ENCODE peak calls at places on chromosomes 13 and 19, in eight cellular contexts. One of them, this sample, is unnamed.

GRCh38 chr13:106151056-106151699 is 384.3 kb downstream of the EFNB2 start:
- DNase-seq in nucleus accumbens: no peak
- DNase-seq in T-cell: no peak
- DNase-seq in esophagus squamous epithelium: no peak
- DNase-seq in Calu3: peak
- DNase-seq in HepG2: no peak
- DNase-seq in A549: peak
- DNase-seq in HCEC 1CT: peak
- DNase-seq in this sample: no peak

GRCh38 chr13:38202730-38203129 is 146.9 kb upstream of the UFM1 start:
- DNase-seq in esophagus squamous epithelium: no peak
- DNase-seq in HepG2: no peak
- DNase-seq in Calu3: no peak
- DNase-seq in A549: no peak
- DNase-seq in HCEC 1CT: peak
- DNase-seq in T-cell: no peak
- DNase-seq in nucleus accumbens: no peak
- DNase-seq in this sample: no peak

GRCh38 chr19:53982611-53983010 is 8.8 kb upstream of the CACNG6 start:
- DNase-seq in HepG2: no peak
- DNase-seq in HCEC 1CT: no peak
- DNase-seq in T-cell: no peak
- DNase-seq in esophagus squamous epithelium: no peak
- DNase-seq in A549: peak
- DNase-seq in Calu3: peak
- DNase-seq in nucleus accumbens: no peak
- DNase-seq in this sample: peak

GRCh38 chr19:19459099-19459498 is 53.6 kb downstream of the GATAD2A start:
- DNase-seq in esophagus squamous epithelium: no peak
- DNase-seq in HepG2: no peak
- DNase-seq in A549: no peak
- DNase-seq in Calu3: no peak
- DNase-seq in nucleus accumbens: no peak
- DNase-seq in HCEC 1CT: peak
- DNase-seq in T-cell: no peak
- DNase-seq in this sample: no peak

GRCh38 chr13:86581711-86582110 is 782.5 kb upstream of the SLITRK6 start:
- DNase-seq in A549: no peak
- DNase-seq in nucleus accumbens: no peak
- DNase-seq in Calu3: no peak
- DNase-seq in T-cell: no peak
- DNase-seq in HCEC 1CT: peak
- DNase-seq in HepG2: no peak
- DNase-seq in esophagus squamous epithelium: no peak
- DNase-seq in this sample: no peak

GRCh38 chr13:75813323-75813722 is 177.2 kb downstream of the LMO7 start:
- DNase-seq in nucleus accumbens: no peak
- DNase-seq in HepG2: no peak
- DNase-seq in HCEC 1CT: no peak
- DNase-seq in Calu3: no peak
- DNase-seq in esophagus squamous epithelium: no peak
- DNase-seq in T-cell: no peak
- DNase-seq in A549: no peak
- DNase-seq in this sample: no peak

GRCh38 chr13:78015782-78016181 is 97.2 kb upstream of the EDNRB start:
- DNase-seq in nucleus accumbens: no peak
- DNase-seq in HepG2: no peak
- DNase-seq in HCEC 1CT: no peak
- DNase-seq in Calu3: no peak
- DNase-seq in A549: no peak
- DNase-seq in esophagus squamous epithelium: no peak
- DNase-seq in T-cell: no peak
- DNase-seq in this sample: no peak

GRCh38 chr19:46847528-46847927 is 3.1 kb downstream of the AP2S1 start:
- DNase-seq in A549: no peak
- DNase-seq in esophagus squamous epithelium: no peak
- DNase-seq in T-cell: no peak
- DNase-seq in HCEC 1CT: no peak
- DNase-seq in Calu3: no peak
- DNase-seq in nucleus accumbens: no peak
- DNase-seq in HepG2: no peak
- DNase-seq in this sample: no peak

GRCh38 chr19:869245-870177 is 10.0 kb downstream of the CFD start:
- DNase-seq in HepG2: no peak
- DNase-seq in Calu3: peak
- DNase-seq in HCEC 1CT: peak
- DNase-seq in A549: peak
- DNase-seq in T-cell: no peak
- DNase-seq in nucleus accumbens: no peak
- DNase-seq in esophagus squamous epithelium: no peak
- DNase-seq in this sample: peak

GRCh38 chr19:18946918-18947317 is 5.9 kb upstream of the HOMER3 start:
- DNase-seq in A549: no peak
- DNase-seq in HCEC 1CT: no peak
- DNase-seq in T-cell: no peak
- DNase-seq in esophagus squamous epithelium: no peak
- DNase-seq in nucleus accumbens: no peak
- DNase-seq in HepG2: no peak
- DNase-seq in Calu3: no peak
- DNase-seq in this sample: no peak

GRCh38 chr19:40365613-40366401 is 17.3 kb downstream of the PLD3 start:
- DNase-seq in Calu3: no peak
- DNase-seq in HCEC 1CT: peak
- DNase-seq in A549: peak
- DNase-seq in T-cell: peak
- DNase-seq in nucleus accumbens: no peak
- DNase-seq in HepG2: no peak
- DNase-seq in esophagus squamous epithelium: no peak
- DNase-seq in this sample: peak

GRCh38 chr19:3788991-3789778 is 3.0 kb upstream of the MATK start:
- DNase-seq in esophagus squamous epithelium: no peak
- DNase-seq in Calu3: no peak
- DNase-seq in nucleus accumbens: no peak
- DNase-seq in A549: no peak
- DNase-seq in HepG2: no peak
- DNase-seq in T-cell: no peak
- DNase-seq in HCEC 1CT: no peak
- DNase-seq in this sample: peak

GRCh38 chr19:51739466-51740213 is 12.0 kb downstream of the FPR1 start:
- DNase-seq in HepG2: no peak
- DNase-seq in T-cell: no peak
- DNase-seq in esophagus squamous epithelium: no peak
- DNase-seq in nucleus accumbens: no peak
- DNase-seq in Calu3: no peak
- DNase-seq in A549: no peak
- DNase-seq in HCEC 1CT: no peak
- DNase-seq in this sample: no peak

GRCh38 chr19:38711726-38712153 is 32.5 kb downstream of the CAPN12 start:
- DNase-seq in HCEC 1CT: peak
- DNase-seq in Calu3: no peak
- DNase-seq in T-cell: no peak
- DNase-seq in A549: no peak
- DNase-seq in HepG2: no peak
- DNase-seq in esophagus squamous epithelium: no peak
- DNase-seq in nucleus accumbens: no peak
- DNase-seq in this sample: no peak

GRCh38 chr19:48636859-48637448 is at the start of gene DBP:
- DNase-seq in HCEC 1CT: no peak
- DNase-seq in HepG2: no peak
- DNase-seq in T-cell: no peak
- DNase-seq in A549: peak
- DNase-seq in Calu3: peak
- DNase-seq in nucleus accumbens: no peak
- DNase-seq in esophagus squamous epithelium: peak
- DNase-seq in this sample: peak

GRCh38 chr19:8185343-8186068 is 23.7 kb upstream of the CERS4 start:
- DNase-seq in T-cell: no peak
- DNase-seq in HepG2: no peak
- DNase-seq in Calu3: no peak
- DNase-seq in A549: no peak
- DNase-seq in nucleus accumbens: no peak
- DNase-seq in HCEC 1CT: no peak
- DNase-seq in esophagus squamous epithelium: no peak
- DNase-seq in this sample: no peak